ENCODE peak calls at places on chromosome 20, in seven cellular contexts. D is cardiac muscle cell; T is heart right ventricle; W is thyroid gland; C is CD8-positive, alpha-beta T cell; H is dorsolateral prefrontal cortex; N is breast epithelium. Y is an unnamed sample.

GRCh38 chr20:37571033-37571432 is 43.4 kb upstream of the BLCAP start:
- DNase-seq in N (no peak), C (no peak), D (no peak), T (no peak), W (no peak), H (no peak), Y (no peak)

GRCh38 chr20:8860011-8860495 is 208.8 kb upstream of the PLCB4 start:
- DNase-seq in C (no peak), W (no peak), H (no peak), N (no peak), D (peak; percentile 74), T (no peak), Y (no peak)

GRCh38 chr20:45341939-45342862 is 6.0 kb downstream of the SDC4 start:
- DNase-seq in D (peak; percentile 70), W (peak; percentile 95), C (no peak), N (peak; percentile 89), H (no peak), T (peak; percentile 63), Y (peak; percentile 90)

GRCh38 chr20:44422083-44422482 is 53.6 kb upstream of the TTPAL start:
- DNase-seq in T (no peak), N (no peak), D (no peak), H (no peak), W (no peak), C (no peak), Y (no peak)

GRCh38 chr20:22556565-22557056 is 27.8 kb downstream of the FOXA2 start:
- DNase-seq in H (no peak), W (peak; percentile 56), C (no peak), T (no peak), D (no peak), N (no peak), Y (no peak)

GRCh38 chr20:2465100-2465499 is 5.5 kb downstream of the SNRPB start:
- DNase-seq in W (no peak), N (no peak), T (no peak), D (no peak), H (no peak), C (no peak), Y (no peak)

GRCh38 chr20:16537025-16537665 is 36.1 kb downstream of the KIF16B start:
- DNase-seq in H (no peak), W (no peak), D (no peak), T (no peak), N (no peak), C (no peak), Y (no peak)

GRCh38 chr20:45905505-45906079 is 6.4 kb downstream of the PLTP start:
- DNase-seq in T (no peak), W (no peak), C (no peak), H (no peak), N (no peak), D (no peak), Y (no peak)

GRCh38 chr20:22807646-22808045 is 223.3 kb upstream of the FOXA2 start:
- DNase-seq in N (peak; percentile 54), H (no peak), W (no peak), T (no peak), D (no peak), C (no peak), Y (peak; percentile 77)

GRCh38 chr20:56247954-56248782 is at the start of gene MC3R:
- DNase-seq in W (peak; percentile 34), T (peak; percentile 22), N (peak; percentile 40), D (peak; percentile 55), H (no peak), C (peak; percentile 31), Y (peak; percentile 76)

GRCh38 chr20:7817286-7817685 is 123.0 kb downstream of the HAO1 start:
- DNase-seq in D (no peak), C (no peak), H (no peak), T (no peak), N (no peak), W (no peak), Y (no peak)

GRCh38 chr20:44302026-44302669 is 8.9 kb downstream of the FITM2 start:
- DNase-seq in T (no peak), W (peak; percentile 80), N (no peak), D (no peak), H (no peak), C (no peak), Y (no peak)

GRCh38 chr20:40111282-40111681 is 577.8 kb downstream of the MAFB start:
- DNase-seq in C (no peak), D (no peak), T (no peak), N (no peak), H (no peak), W (no peak), Y (no peak)

GRCh38 chr20:59822291-59823029 is 111.0 kb downstream of the SYCP2 start:
- DNase-seq in N (no peak), T (no peak), C (no peak), W (no peak), H (no peak), D (no peak), Y (peak; percentile 10)

GRCh38 chr20:59028812-59029211 is 3.3 kb downstream of the ATP5F1E start:
- DNase-seq in T (no peak), N (no peak), H (no peak), D (no peak), C (no peak), W (no peak), Y (no peak)

GRCh38 chr20:14523090-14523489 is 185.7 kb upstream of the FLRT3 start:
- DNase-seq in C (no peak), H (no peak), N (no peak), D (no peak), T (no peak), W (no peak), Y (no peak)

GRCh38 chr20:14525439-14525838 is 188.0 kb upstream of the FLRT3 start:
- DNase-seq in T (no peak), C (no peak), N (no peak), D (no peak), H (no peak), W (no peak), Y (no peak)

GRCh38 chr20:14522595-14522994 is 185.2 kb upstream of the FLRT3 start:
- DNase-seq in C (no peak), T (no peak), N (no peak), W (no peak), D (no peak), H (no peak), Y (no peak)

GRCh38 chr20:14521436-14521835 is 184.0 kb upstream of the FLRT3 start:
- DNase-seq in N (no peak), D (no peak), H (no peak), T (no peak), C (no peak), W (no peak), Y (no peak)

GRCh38 chr20:14526891-14527290 is 189.5 kb upstream of the FLRT3 start:
- DNase-seq in N (no peak), T (no peak), D (no peak), W (no peak), H (no peak), C (no peak), Y (no peak)
- TF ChIP-seq CTCF in N (no peak), T (no peak), D (no peak), W (no peak), H (no peak), C (no peak), Y (no peak)

GRCh38 chr20:62603907-62604785 is 38.2 kb upstream of the SLCO4A1 start:
- DNase-seq in C (no peak), D (no peak), N (no peak), H (no peak), W (no peak), T (no peak), Y (no peak)

GRCh38 chr20:62603021-62603906 is 39.0 kb upstream of the SLCO4A1 start:
- DNase-seq in W (peak; percentile 91), D (peak; percentile 19), C (peak; percentile 47), N (peak; percentile 97), H (no peak), T (peak; percentile 54), Y (peak; percentile 55)

GRCh38 chr20:62601172-62601571 is 41.1 kb upstream of the SLCO4A1 start:
- DNase-seq in T (no peak), N (no peak), W (no peak), C (no peak), H (no peak), D (no peak), Y (no peak)

GRCh38 chr20:62604796-62605195 is 37.5 kb upstream of the SLCO4A1 start:
- DNase-seq in H (no peak), W (no peak), T (no peak), N (no peak), C (no peak), D (no peak), Y (no peak)

GRCh38 chr20:62602550-62602949 is 39.8 kb upstream of the SLCO4A1 start:
- DNase-seq in C (peak; percentile 46), D (no peak), H (no peak), T (no peak), W (no peak), N (peak; percentile 90), Y (no peak)
- H3K27ac ChIP-seq in C (no peak overlapping the region), D (no peak overlapping the region), H (no peak overlapping the region), T (no peak overlapping the region), W (no peak overlapping the region), N (peak overlapping the region; percentile 93), Y (no peak overlapping the region)

GRCh38 chr20:53829086-53829703 is 235.6 kb upstream of the ZNF217 start:
- DNase-seq in H (no peak), T (no peak), W (no peak), D (peak; percentile 94), C (no peak), N (no peak), Y (no peak)

GRCh38 chr20:53827996-53828672 is 234.5 kb upstream of the ZNF217 start:
- DNase-seq in W (no peak), T (no peak), N (no peak), D (peak; percentile 99), C (no peak), H (no peak), Y (no peak)

GRCh38 chr20:53829706-53830521 is 236.3 kb upstream of the ZNF217 start:
- DNase-seq in T (no peak), H (no peak), N (no peak), C (no peak), D (peak; percentile 49), W (peak; percentile 63), Y (no peak)

GRCh38 chr20:53827292-53827995 is 233.8 kb upstream of the ZNF217 start:
- DNase-seq in C (no peak), D (no peak), N (no peak), T (no peak), W (no peak), H (no peak), Y (no peak)

DNA sequence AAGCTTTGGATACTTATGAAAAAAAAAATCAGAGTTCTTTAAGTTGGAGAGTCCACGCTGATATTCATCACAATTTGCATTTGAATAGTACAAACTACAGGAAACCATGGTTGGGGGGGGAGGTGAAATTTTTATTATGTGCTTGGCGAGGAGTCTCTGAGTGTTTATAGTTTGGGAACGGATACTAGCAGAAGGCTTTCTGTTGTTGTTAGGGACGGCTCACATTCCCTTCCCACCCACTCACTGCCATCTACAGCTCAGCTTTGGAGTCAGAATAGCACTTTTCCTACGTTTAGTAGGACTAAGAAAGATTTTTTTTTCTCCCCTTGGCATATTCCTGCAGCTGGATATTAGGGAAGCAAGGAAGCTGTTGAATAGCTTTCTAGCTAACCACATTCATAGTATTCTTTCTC is 235.0 kb upstream of the ZNF217 start:
- DNase-seq in H (no peak), D (peak; percentile 91), C (no peak), T (no peak), N (peak; percentile 43), W (peak; percentile 22), Y (peak; percentile 33)
- TF ChIP-seq CTCF in H (no peak), D (no peak), C (no peak), T (peak; percentile 24), N (no peak), W (no peak), Y (no peak)

DNA sequence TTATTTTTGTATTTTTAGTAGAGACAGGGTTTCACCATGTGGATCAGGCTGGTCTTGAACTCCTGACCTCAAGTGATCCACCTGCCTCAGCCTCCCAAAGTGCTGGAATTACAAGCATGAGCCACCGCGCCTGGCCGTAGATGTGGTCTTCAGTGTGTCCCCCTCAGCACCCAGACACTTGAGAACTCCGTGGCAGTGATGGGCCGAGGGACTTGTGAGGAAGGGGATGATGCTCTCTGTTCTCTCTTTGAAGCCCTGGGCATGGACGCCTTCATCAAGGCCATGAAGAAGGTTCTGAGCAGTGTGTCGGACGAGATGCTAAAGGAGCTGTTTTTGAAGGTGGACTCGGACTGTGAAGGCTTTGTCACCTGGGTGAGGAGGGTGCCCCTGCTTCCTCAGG is 16.9 kb downstream of the EFCAB8 start:
- DNase-seq in D (no peak), N (no peak), C (no peak), H (no peak), W (no peak), T (no peak), Y (no peak)
- H3K27ac ChIP-seq in D (no peak overlapping the region), N (no peak overlapping the region), C (no peak overlapping the region), H (no peak overlapping the region), W (no peak overlapping the region), T (no peak overlapping the region), Y (no peak overlapping the region)

Y was measured in testis.